ENCODE peak calls at places on chromosomes 4 and X, in nine cellular contexts. S is Calu3, M is hepatocyte, I is fibroblast of mammary gland, D is brain microvascular endothelial cell, X is epithelial cell of esophagus, L is IMR-90, U is dorsolateral prefrontal cortex, Y is thoracic aorta. T is an unnamed sample.

GRCh38 chr4:181661090-181661489 is 582.1 kb upstream of the TENM3 start:
- DNase-seq in S (no peak), M (no peak), I (peak), D (peak), X (peak), L (peak), U (no peak), Y (no peak), T (no peak)

GRCh38 chr4:121156822-121157769 is 7.0 kb downstream of the TNIP3 start:
- DNase-seq in S (peak), M (peak), I (peak), D (no peak), X (peak), L (peak), U (no peak), Y (no peak), T (no peak)

GRCh38 chrX:108199691-108200090 is 108.1 kb downstream of the ATG4A start:
- DNase-seq in S (peak), M (peak), I (peak), D (peak), X (peak), L (peak), U (no peak), Y (no peak), T (no peak)

GRCh38 chr4:180809439-180809838 is 1433.8 kb upstream of the TENM3 start:
- DNase-seq in S (no peak), M (no peak), I (no peak), D (no peak), X (no peak), L (peak), U (no peak), Y (no peak), T (no peak)

GRCh38 chrX:113384628-113385027 is 544.0 kb upstream of the AMOT start:
- DNase-seq in S (no peak), M (peak), I (peak), D (no peak), X (peak), L (peak), U (no peak), Y (peak), T (peak)

GRCh38 chr4:5865896-5866599 is 26.8 kb downstream of the CRMP1 start:
- DNase-seq in S (no peak), M (no peak), I (no peak), D (no peak), X (no peak), L (no peak), U (no peak), Y (no peak), T (no peak)

GRCh38 chr4:140049924-140050681 is 103.9 kb downstream of the MAML3 start:
- DNase-seq in S (no peak), M (no peak), I (peak), D (no peak), X (peak), L (peak), U (no peak), Y (no peak), T (no peak)

GRCh38 chr4:3318561-3319021 is 25.8 kb downstream of the RGS12 start:
- DNase-seq in S (no peak), M (no peak), I (no peak), D (no peak), X (no peak), L (no peak), U (no peak), Y (no peak), T (no peak)

GRCh38 chr4:168569909-168570276 is 73.0 kb downstream of the PALLD start:
- DNase-seq in S (no peak), M (peak), I (peak), D (no peak), X (no peak), L (no peak), U (no peak), Y (no peak), T (no peak)

GRCh38 chr4:102736636-102737549 is 23.9 kb downstream of the MANBA start:
- DNase-seq in S (peak), M (peak), I (no peak), D (no peak), X (peak), L (no peak), U (no peak), Y (no peak), T (no peak)

GRCh38 chrX:107894038-107894437 is 68.4 kb downstream of the MID2 start:
- DNase-seq in S (peak), M (peak), I (peak), D (peak), X (peak), L (peak), U (no peak), Y (no peak), T (no peak)

GRCh38 chrX:12770440-12770839 is 20.8 kb upstream of the PRPS2 start:
- DNase-seq in S (no peak), M (peak), I (peak), D (no peak), X (peak), L (peak), U (no peak), Y (no peak), T (no peak)

GRCh38 chr4:108144451-108144850 is 24.3 kb downstream of the LEF1 start:
- DNase-seq in S (no peak), M (no peak), I (no peak), D (no peak), X (no peak), L (no peak), U (no peak), Y (no peak), T (no peak)

GRCh38 chrX:2574271-2574670 is 73.5 kb upstream of the DHRSX start:
- DNase-seq in S (no peak), M (no peak), I (no peak), D (no peak), X (no peak), L (no peak), U (no peak), Y (no peak), T (no peak)

GRCh38 chrX:11329016-11329415 is 35.8 kb downstream of the AMELX start:
- DNase-seq in S (no peak), M (no peak), I (peak), D (no peak), X (peak), L (peak), U (no peak), Y (no peak), T (no peak)

GRCh38 chrX:70434352-70434866 is 10.2 kb upstream of the DLG3 start:
- DNase-seq in S (peak), M (peak), I (peak), D (peak), X (peak), L (peak), U (peak), Y (peak), T (peak)

GRCh38 chrX:72245461-72246089 is 6.7 kb upstream of the ERCC6L start:
- DNase-seq in S (peak), M (peak), I (peak), D (peak), X (peak), L (peak), U (no peak), Y (no peak), T (no peak)

GRCh38 chr4:5051210-5051691 is at the start of gene STK32B:
- DNase-seq in S (peak), M (peak), I (peak), D (peak), X (peak), L (peak), U (no peak), Y (no peak), T (peak)

GRCh38 chr4:12703076-12703475 is 781.1 kb downstream of the RAB28 start:
- DNase-seq in S (no peak), M (no peak), I (no peak), D (no peak), X (peak), L (no peak), U (no peak), Y (no peak), T (no peak)

GRCh38 chr4:143311924-143312323 is 24.8 kb upstream of the GAB1 start:
- DNase-seq in S (no peak), M (no peak), I (no peak), D (no peak), X (no peak), L (no peak), U (no peak), Y (no peak), T (no peak)

GRCh38 chr4:54843946-54844345 is 186.2 kb downstream of the KIT start:
- DNase-seq in S (no peak), M (no peak), I (no peak), D (no peak), X (no peak), L (no peak), U (no peak), Y (no peak), T (no peak)

GRCh38 chrX:141175786-141176185 is 1.1 kb downstream of the LDOC1 start:
- DNase-seq in S (no peak), M (no peak), I (no peak), D (no peak), X (no peak), L (no peak), U (no peak), Y (no peak), T (no peak)

GRCh38 chr4:148444296-148445070 is 2.3 kb upstream of the NR3C2 start:
- DNase-seq in S (peak), M (peak), I (no peak), D (no peak), X (no peak), L (no peak), U (peak), Y (no peak), T (no peak)

GRCh38 chrX:145865082-145865481 is 47.5 kb downstream of the SLITRK2 start:
- DNase-seq in S (no peak), M (peak), I (no peak), D (no peak), X (no peak), L (no peak), U (no peak), Y (no peak), T (no peak)

GRCh38 chr4:189002475-189002874 is 863.2 kb downstream of the TRIML1 start:
- DNase-seq in S (no peak), M (no peak), I (no peak), D (no peak), X (no peak), L (no peak), U (no peak), Y (no peak), T (no peak)

GRCh38 chr4:186712690-186713089 is 11.0 kb downstream of the FAT1 start:
- DNase-seq in S (no peak), M (no peak), I (no peak), D (peak), X (peak), L (no peak), U (no peak), Y (no peak), T (no peak)

GRCh38 chr4:187309456-187309855 is 585.8 kb upstream of the FAT1 start:
- DNase-seq in S (no peak), M (no peak), I (no peak), D (peak), X (peak), L (peak), U (no peak), Y (no peak), T (no peak)

GRCh38 chr4:186144180-186144579 is 39.7 kb downstream of the FAM149A start:
- DNase-seq in S (peak), M (peak), I (peak), D (peak), X (peak), L (peak), U (no peak), Y (no peak), T (no peak)

GRCh38 chr4:82423245-82424054 is 6.8 kb downstream of the HNRNPDL start:
- DNase-seq in S (no peak), M (no peak), I (peak), D (no peak), X (peak), L (peak), U (no peak), Y (no peak), T (no peak)

GRCh38 chrX:155857561-155857960 is 23.6 kb upstream of the VAMP7 start:
- DNase-seq in S (peak), M (no peak), I (peak), D (no peak), X (peak), L (no peak), U (no peak), Y (no peak), T (no peak)

GRCh38 chrX:18160369-18160768 is 60.3 kb downstream of the BEND2 start:
- DNase-seq in S (no peak), M (no peak), I (no peak), D (no peak), X (no peak), L (no peak), U (no peak), Y (no peak), T (no peak)

GRCh38 chr4:15040916-15041463 is 38.7 kb downstream of the CPEB2 start:
- DNase-seq in S (no peak), M (no peak), I (peak), D (no peak), X (no peak), L (peak), U (no peak), Y (no peak), T (no peak)

GRCh38 chr4:2251073-2251794 is 9.3 kb upstream of the HAUS3 start:
- DNase-seq in S (no peak), M (no peak), I (no peak), D (no peak), X (no peak), L (no peak), U (no peak), Y (no peak), T (no peak)

GRCh38 chrX:11886745-11887144 is 128.7 kb downstream of the MSL3 start:
- DNase-seq in S (no peak), M (no peak), I (peak), D (peak), X (peak), L (peak), U (no peak), Y (no peak), T (no peak)

GRCh38 chr4:17206829-17207773 is 304.8 kb downstream of the QDPR start:
- DNase-seq in S (no peak), M (no peak), I (no peak), D (no peak), X (no peak), L (no peak), U (no peak), Y (no peak), T (no peak)

GRCh38 chrX:8084023-8084422 is 87.0 kb downstream of the VCX2 start:
- DNase-seq in S (no peak), M (peak), I (peak), D (peak), X (peak), L (peak), U (no peak), Y (no peak), T (no peak)

GRCh38 chrX:155027509-155028066 is 944 bp downstream of the FUNDC2 start:
- DNase-seq in S (no peak), M (peak), I (peak), D (peak), X (peak), L (peak), U (no peak), Y (no peak), T (peak)

GRCh38 chr4:78481180-78481579 is 70.4 kb upstream of the ANXA3 start:
- DNase-seq in S (no peak), M (no peak), I (peak), D (peak), X (peak), L (peak), U (no peak), Y (no peak), T (peak)

GRCh38 chrX:134554291-134554690 is 94.3 kb downstream of the HPRT1 start:
- DNase-seq in S (no peak), M (no peak), I (no peak), D (no peak), X (no peak), L (no peak), U (no peak), Y (no peak), T (no peak)
- TF ChIP-seq CTCF in S (no peak), M (no peak), I (no peak), D (no peak), X (no peak), L (no peak), U (no peak), Y (no peak), T (no peak)

GRCh38 chr4:59374416-59374815 is 1825.7 kb upstream of the ADGRL3 start:
- DNase-seq in S (no peak), M (no peak), I (no peak), D (no peak), X (no peak), L (no peak), U (no peak), Y (no peak), T (no peak)
- TF ChIP-seq CTCF in S (no peak), M (no peak), I (no peak), D (no peak), X (no peak), L (no peak), U (no peak), Y (no peak), T (no peak)

GRCh38 chr4:160175064-160175643 is 1072.3 kb downstream of the RAPGEF2 start:
- DNase-seq in S (no peak), M (no peak), I (no peak), D (peak), X (peak), L (no peak), U (no peak), Y (no peak), T (no peak)
- TF ChIP-seq CTCF in S (no peak), M (no peak), I (no peak), D (no peak), X (peak), L (no peak), U (no peak), Y (no peak), T (no peak)

GRCh38 chrX:133534172-133534571 is 118.9 kb upstream of the GPC4 start:
- DNase-seq in S (no peak), M (no peak), I (no peak), D (no peak), X (no peak), L (no peak), U (no peak), Y (no peak), T (no peak)

GRCh38 chrX:133535066-133535465 is 119.8 kb upstream of the GPC4 start:
- DNase-seq in S (no peak), M (no peak), I (no peak), D (no peak), X (no peak), L (no peak), U (no peak), Y (no peak), T (no peak)

GRCh38 chrX:133529578-133529977 is 114.3 kb upstream of the GPC4 start:
- DNase-seq in S (no peak), M (no peak), I (no peak), D (no peak), X (no peak), L (no peak), U (no peak), Y (no peak), T (no peak)

GRCh38 chrX:133531012-133531411 is 115.7 kb upstream of the GPC4 start:
- DNase-seq in S (no peak), M (no peak), I (no peak), D (no peak), X (no peak), L (no peak), U (no peak), Y (no peak), T (no peak)

GRCh38 chrX:133533249-133533648 is 118.0 kb upstream of the GPC4 start:
- DNase-seq in S (no peak), M (no peak), I (no peak), D (no peak), X (no peak), L (no peak), U (no peak), Y (no peak), T (no peak)
- TF ChIP-seq CTCF in S (no peak), M (no peak), I (no peak), D (no peak), X (no peak), L (no peak), U (no peak), Y (no peak), T (no peak)

DNA sequence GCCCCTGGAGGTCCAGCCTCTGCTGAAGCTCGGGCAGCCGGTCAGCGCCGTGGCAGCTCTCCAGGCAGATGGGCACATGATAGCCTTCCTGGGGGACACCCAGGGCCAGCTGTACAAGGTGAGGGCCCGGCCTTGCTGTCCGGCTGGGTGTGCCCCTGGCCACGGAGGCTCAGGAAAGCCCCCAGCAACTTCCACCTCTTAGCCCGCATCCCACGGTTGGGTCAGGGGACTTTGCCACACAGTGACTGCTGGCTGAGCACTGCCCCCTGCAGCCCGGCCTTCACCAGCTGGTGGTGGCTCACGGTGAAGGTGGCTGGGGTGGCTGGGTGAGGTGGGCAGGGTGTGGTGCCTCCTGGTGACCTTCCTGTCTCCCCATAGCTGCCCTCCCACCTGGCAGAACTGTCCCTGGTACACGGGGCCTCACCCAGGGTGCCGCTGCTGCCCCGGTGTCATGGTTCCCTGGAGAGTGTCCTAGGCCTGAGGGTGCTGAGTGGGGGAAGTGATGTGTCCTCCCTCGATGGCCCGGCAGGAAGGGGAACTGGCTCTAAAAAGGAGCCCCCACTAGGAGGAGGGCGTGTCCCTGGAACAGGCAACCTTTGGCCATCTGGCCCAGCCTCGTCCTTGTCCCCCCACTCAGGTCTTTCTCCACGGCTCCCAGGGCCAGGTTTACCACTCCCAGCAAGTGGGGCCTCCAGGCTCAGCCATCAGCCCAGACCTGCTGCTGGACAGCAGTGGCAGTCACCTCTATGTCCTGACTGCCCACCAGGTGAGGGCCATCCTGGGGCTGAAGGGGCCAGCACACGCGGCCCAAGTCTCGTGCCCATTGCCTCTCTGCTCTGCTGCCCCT is 4.5 kb downstream of the PLXNB3 start:
- DNase-seq in S (no peak), M (no peak), I (no peak), D (no peak), X (no peak), L (no peak), U (peak), Y (no peak), T (no peak)
- TF ChIP-seq CTCF in S (no peak), M (no peak), I (no peak), D (no peak), X (no peak), L (no peak), U (no peak), Y (no peak), T (no peak)

GRCh38 chrX:97315939-97316338 is 432.2 kb downstream of the RPA4 start:
- DNase-seq in S (no peak), M (no peak), I (no peak), D (no peak), X (no peak), L (no peak), U (no peak), Y (no peak), T (no peak)
- TF ChIP-seq CTCF in S (no peak), M (peak), I (no peak), D (peak), X (peak), L (no peak), U (no peak), Y (no peak), T (no peak)

GRCh38 chr4:150799207-150799606 is 215.9 kb downstream of the LRBA start:
- DNase-seq in S (no peak), M (no peak), I (no peak), D (no peak), X (peak), L (no peak), U (no peak), Y (no peak), T (no peak)
- TF ChIP-seq CTCF in S (no peak), M (no peak), I (peak), D (peak), X (peak), L (peak), U (no peak), Y (no peak), T (no peak)

DNA sequence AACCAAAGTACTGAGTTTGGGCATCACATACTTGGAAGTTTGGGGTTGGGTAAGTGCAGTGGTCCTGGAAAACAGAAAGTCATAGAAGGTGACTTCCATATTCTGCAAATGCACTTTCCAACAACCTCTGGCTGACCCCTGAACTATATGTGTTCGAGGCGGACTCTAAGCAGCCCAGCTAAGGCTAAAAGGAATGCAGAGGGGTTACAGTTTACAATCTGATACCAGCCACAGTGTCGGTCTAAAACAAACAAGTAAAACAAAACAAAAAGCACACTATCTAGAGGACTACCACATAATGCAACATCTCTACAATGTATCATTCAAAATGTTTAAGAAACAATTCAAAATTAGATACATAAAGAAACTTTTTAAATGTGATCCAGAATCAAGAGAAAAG is 185.6 kb downstream of the ADAMTS3 start:
- DNase-seq in S (no peak), M (no peak), I (no peak), D (peak), X (no peak), L (peak), U (no peak), Y (no peak), T (no peak)
- TF ChIP-seq CTCF in S (no peak), M (no peak), I (no peak), D (no peak), X (no peak), L (no peak), U (no peak), Y (no peak), T (no peak)